ENCODE peak calls at places on chromosomes 11 and 22, in four cellular contexts. H is NB4, C is colonic mucosa, B is fibroblast of the aortic adventitia. T is an unnamed sample.
A peak's percentile ranks its signal among the peaks of the same experiment; 100 is the strongest.

GRCh38 chr22:48592931-48593330 is 1234.7 kb downstream of the BRD1 start:
- DNase-seq in H (no peak), C (no peak), B (no peak), T (no peak)

GRCh38 chr11:62788991-62789390 is 1.8 kb downstream of the TMEM179B start:
- DNase-seq in H (no peak), C (no peak), B (no peak), T (no peak)

GRCh38 chr11:45717526-45717925 is 52.1 kb upstream of the CHST1 start:
- DNase-seq in H (no peak), C (no peak), B (no peak), T (no peak)

GRCh38 chr11:130693543-130693942 is 222.7 kb downstream of the SNX19 start:
- DNase-seq in H (no peak), C (no peak), B (no peak), T (no peak)

GRCh38 chr11:35549787-35550186 is 24.4 kb upstream of the PAMR1 start:
- DNase-seq in H (no peak), C (no peak), B (peak; percentile 95), T (no peak)

GRCh38 chr11:91981995-91982394 is 242.6 kb upstream of the FAT3 start:
- DNase-seq in H (no peak), C (peak; percentile 30), B (peak; percentile 91), T (no peak)

GRCh38 chr22:25903294-25903693 is 161.3 kb downstream of the MYO18B start:
- DNase-seq in H (peak; percentile 10), C (no peak), B (no peak), T (no peak)

GRCh38 chr11:65366340-65366773 is 11.8 kb downstream of the TIGD3 start:
- DNase-seq in H (peak; percentile 80), C (peak; percentile 53), B (peak; percentile 91), T (no peak)

GRCh38 chr22:39364646-39365405 is 15.0 kb downstream of the SYNGR1 start:
- DNase-seq in H (no peak), C (no peak), B (no peak), T (no peak)

GRCh38 chr11:11998091-11998781 is 10.2 kb downstream of the DKK3 start:
- DNase-seq in H (peak; percentile 23), C (no peak), B (peak; percentile 86), T (no peak)

DNA sequence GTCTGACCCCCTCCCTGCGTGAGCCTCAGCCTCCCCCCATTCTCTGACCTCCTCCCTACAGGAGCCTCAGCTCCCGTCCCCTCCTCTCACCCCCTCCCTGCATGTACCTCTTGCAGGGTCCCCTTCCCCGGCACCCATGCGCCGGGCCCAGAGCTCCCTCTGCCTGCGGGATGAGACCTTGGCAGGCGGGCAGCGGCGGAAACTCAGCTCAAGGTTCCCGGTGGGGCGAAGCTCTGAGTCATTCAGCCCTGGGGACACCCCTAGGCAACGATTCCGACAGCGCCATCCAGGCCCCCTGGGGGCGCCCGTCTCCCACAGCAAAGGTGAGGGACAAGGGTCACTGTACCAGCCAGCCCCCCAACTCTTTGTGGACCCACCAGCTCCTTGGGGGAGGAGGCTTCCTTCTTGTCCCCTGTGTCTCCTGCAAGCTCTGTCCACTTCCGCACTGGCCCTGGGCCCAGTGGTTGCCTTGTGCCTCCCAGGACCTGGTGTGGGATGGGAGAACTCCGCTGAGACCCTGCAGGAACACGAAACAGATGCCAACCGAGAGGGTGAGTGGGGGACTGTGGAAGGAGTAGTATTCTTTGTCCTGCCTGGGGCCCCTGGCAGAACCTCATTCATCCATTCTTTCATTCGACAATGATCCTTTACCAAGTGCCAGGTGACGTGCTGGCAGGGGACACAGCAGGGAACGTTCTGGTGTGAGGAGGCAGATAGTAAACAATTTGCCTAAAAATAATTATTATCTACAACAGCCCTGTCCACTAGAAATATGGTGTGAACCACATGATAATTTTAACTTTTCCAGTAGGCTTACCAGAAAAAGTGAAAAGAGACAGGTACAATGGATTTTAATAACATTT is 3.7 kb upstream of the RPS6KA4 start:
- DNase-seq in H (peak; percentile 97), C (peak; percentile 77), B (peak; percentile 77), T (peak; percentile 83)
- TF ChIP-seq CTCF in H (peak; percentile 89), C (peak; percentile 66), B (peak; percentile 86), T (peak; percentile 63)

GRCh38 chr22:42617155-42617983 is 2.7 kb upstream of the POLDIP3 start:
- DNase-seq in H (no peak), C (no peak), B (no peak), T (no peak)

GRCh38 chr22:42622061-42622710 is 7.5 kb upstream of the POLDIP3 start:
- DNase-seq in H (no peak), C (no peak), B (no peak), T (no peak)

GRCh38 chr22:42621505-42622002 is 6.9 kb upstream of the POLDIP3 start:
- DNase-seq in H (peak; percentile 56), C (peak; percentile 83), B (peak; percentile 79), T (no peak)

GRCh38 chr22:42620084-42620483 is 5.4 kb upstream of the POLDIP3 start:
- DNase-seq in H (no peak), C (no peak), B (no peak), T (no peak)

DNA sequence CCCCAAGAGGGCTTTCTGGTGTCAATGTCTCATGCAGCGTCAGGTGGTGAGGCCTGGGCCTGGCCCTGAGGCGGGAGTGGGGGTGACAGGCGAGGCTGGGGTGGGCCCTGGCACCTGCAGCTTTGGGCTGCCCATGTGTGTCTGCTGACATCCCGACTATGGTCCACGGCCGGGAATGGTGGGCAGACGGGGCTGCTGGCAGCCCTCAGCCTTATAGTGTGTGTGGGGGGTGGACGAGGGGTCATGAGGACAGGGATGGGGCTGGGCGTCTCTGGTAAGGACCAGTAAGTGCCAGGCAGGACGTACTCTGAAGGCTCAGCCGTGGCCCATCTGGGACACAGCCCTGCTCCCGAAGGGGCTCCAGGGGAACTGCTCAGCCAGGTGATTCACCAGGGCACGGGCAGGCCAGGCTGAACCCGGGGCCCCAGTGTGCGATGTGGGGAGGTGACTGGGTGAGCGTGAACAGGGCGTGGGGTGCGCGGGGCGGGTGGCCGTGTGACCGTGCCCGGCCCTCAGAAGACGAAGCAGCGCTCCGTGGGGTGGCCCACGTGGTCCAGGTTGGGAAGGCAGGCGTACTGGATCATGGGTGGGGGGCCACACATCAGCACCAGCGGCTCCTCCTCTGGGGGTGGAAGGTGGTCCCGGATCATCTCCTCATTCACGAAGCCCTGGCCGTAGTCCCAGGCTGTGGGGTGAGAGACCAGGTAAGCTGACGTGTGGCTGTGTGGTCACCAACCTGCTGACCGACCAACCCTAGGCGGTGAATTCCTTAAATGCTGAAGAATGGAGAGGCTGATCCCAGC is 4.8 kb upstream of the POLDIP3 start:
- DNase-seq in H (no peak), C (no peak), B (no peak), T (no peak)
- TF ChIP-seq CTCF in H (no peak), C (no peak), B (no peak), T (no peak)

GRCh38 chr22:30947163-30947820 is 21.3 kb downstream of the MORC2 start:
- DNase-seq in H (no peak), C (no peak), B (peak; percentile 11), T (no peak)
- TF ChIP-seq CTCF in H (no peak), C (no peak), B (peak; percentile 19), T (no peak)

GRCh38 chr11:34105957-34106504 is 602 bp downstream of the NAT10 start:
- DNase-seq in H (peak; percentile 25), C (no peak), B (peak; percentile 36), T (no peak)

GRCh38 chr11:34104680-34105078 is 750 bp upstream of the NAT10 start:
- DNase-seq in H (no peak), C (no peak), B (no peak), T (no peak)

DNA sequence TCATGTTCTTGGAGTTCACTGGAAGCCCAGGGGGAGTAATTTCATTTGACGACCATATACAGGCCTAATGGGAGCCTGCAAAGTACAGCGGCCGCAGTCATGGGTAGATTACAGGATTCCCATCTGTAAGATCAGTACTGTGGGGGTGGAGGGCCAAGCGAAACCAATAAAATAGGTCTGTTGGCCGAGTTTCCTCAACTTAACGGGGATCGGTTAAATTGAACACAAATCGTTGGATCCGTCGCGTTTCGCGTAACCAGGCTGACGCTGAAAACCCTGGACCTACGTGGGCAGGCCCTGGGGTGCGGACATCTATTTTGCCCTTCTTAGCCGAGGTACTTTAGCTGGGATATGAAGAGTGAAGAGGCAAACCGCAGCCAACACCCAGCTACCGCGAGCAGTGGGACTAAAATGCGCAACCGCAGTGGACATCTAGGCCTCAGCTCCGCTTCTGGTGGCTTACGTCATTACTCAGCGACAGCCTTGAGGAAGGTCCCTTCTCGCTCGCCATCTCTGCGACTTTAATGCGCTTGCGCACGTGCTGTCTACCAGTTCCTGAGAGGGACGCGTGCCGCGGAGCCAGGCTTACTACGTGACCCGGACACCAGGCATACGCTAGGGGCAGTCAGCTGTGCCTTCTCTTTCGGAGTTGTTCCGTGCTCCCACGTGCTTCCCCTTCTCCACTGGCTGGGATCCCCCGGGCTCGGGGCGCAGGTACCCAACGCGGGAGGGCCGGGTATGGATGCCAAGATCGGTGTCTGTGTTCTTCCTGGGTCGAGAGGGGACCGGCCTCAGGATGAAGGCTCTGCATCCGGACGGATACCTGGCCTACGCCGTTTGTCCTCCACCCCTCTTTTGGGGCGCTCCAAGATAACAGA is at the start of gene NAT10:
- DNase-seq in H (peak; percentile 99), C (peak; percentile 97), B (peak; percentile 99), T (peak; percentile 100)
- TF ChIP-seq CTCF in H (peak; percentile 22), C (no peak), B (peak; percentile 9), T (peak; percentile 22)

GRCh38 chr22:41092847-41093371 is 517 bp downstream of the EP300 start:
- DNase-seq in H (peak; percentile 66), C (peak; percentile 44), B (peak; percentile 46), T (no peak)
- TF ChIP-seq CTCF in H (no peak), C (no peak), B (no peak), T (no peak)

GRCh38 chr11:126133902-126134301 is 71.2 kb upstream of the CDON start:
- DNase-seq in H (no peak), C (no peak), B (no peak), T (no peak)

GRCh38 chr11:126134461-126135155 is 71.9 kb upstream of the CDON start:
- DNase-seq in H (no peak), C (no peak), B (no peak), T (no peak)

GRCh38 chr11:126129681-126130671 is 67.3 kb upstream of the CDON start:
- DNase-seq in H (peak; percentile 39), C (no peak), B (no peak), T (no peak)

GRCh38 chr11:126135182-126136176 is 72.8 kb upstream of the CDON start:
- DNase-seq in H (no peak), C (no peak), B (peak; percentile 50), T (no peak)

DNA sequence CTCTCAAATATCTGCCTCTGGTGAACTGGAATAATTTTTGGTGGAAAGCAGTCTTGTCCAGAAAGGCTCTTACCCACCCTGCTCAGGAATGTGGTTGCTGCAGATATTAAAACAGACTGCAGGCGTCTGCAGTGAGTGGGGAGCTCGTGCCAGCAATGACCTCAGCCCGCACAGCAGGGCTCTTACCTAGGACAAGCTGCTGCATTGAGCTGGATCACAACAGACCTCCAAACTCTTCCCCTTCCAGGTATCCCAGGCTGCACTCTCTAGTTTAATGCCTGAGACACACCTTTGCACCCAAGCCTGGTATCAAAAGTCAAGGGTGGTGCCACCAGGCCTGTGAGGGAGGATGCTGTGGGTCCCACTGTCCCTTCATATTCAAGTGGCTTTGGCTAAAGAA is 69.7 kb upstream of the CDON start:
- DNase-seq in H (no peak), C (no peak), B (peak; percentile 79), T (no peak)
- TF ChIP-seq CTCF in H (no peak), C (no peak), B (peak; percentile 19), T (no peak)

GRCh38 chr11:44324222-44324621 is 14.3 kb upstream of the ALX4 start:
- DNase-seq in H (no peak), C (no peak), B (no peak), T (no peak)

GRCh38 chr11:44327730-44328691 is 18.1 kb upstream of the ALX4 start:
- DNase-seq in H (no peak), C (no peak), B (no peak), T (no peak)

GRCh38 chr11:44324787-44325525 is 15.0 kb upstream of the ALX4 start:
- DNase-seq in H (no peak), C (no peak), B (no peak), T (no peak)

GRCh38 chr11:44325698-44326097 is 15.8 kb upstream of the ALX4 start:
- DNase-seq in H (no peak), C (no peak), B (no peak), T (no peak)

GRCh38 chr11:44326615-44327475 is 16.9 kb upstream of the ALX4 start:
- DNase-seq in H (no peak), C (no peak), B (no peak), T (no peak)
- TF ChIP-seq CTCF in H (no peak), C (no peak), B (peak; percentile 6), T (no peak)

T was measured in CD14-positive monocyte.